ENCODE peak calls at places on chromosome 4, in four cellular contexts. G is GM13977, K is cardiac fibroblast, J is dorsolateral prefrontal cortex. R is an unnamed sample.
A peak's percentile ranks its signal among the peaks of the same experiment; 100 is the strongest.

GRCh38 chr4:101345271-101345595 is 2.1 kb downstream of the PPP3CA start:
- DNase-seq in G (peak; percentile 48), K (peak; percentile 60), J (no peak), R (no peak)

GRCh38 chr4:109432676-109433075 is 939 bp upstream of the SEC24B start:
- DNase-seq in G (no peak), K (peak; percentile 84), J (no peak), R (no peak)

GRCh38 chr4:184824081-184824775 is 1.5 kb downstream of the ACSL1 start:
- DNase-seq in G (peak; percentile 60), K (peak; percentile 38), J (no peak), R (no peak)

GRCh38 chr4:576245-576821 is at the start of gene TMEM271:
- DNase-seq in G (no peak), K (no peak), J (no peak), R (no peak)

GRCh38 chr4:81595798-81596610 is 124.3 kb upstream of the RASGEF1B start:
- DNase-seq in G (no peak), K (no peak), J (no peak), R (no peak)

GRCh38 chr4:182778222-182778982 is 138.8 kb downstream of the DCTD start:
- DNase-seq in G (no peak), K (no peak), J (no peak), R (no peak)

GRCh38 chr4:77308843-77309242 is 151.8 kb downstream of the CCNG2 start:
- DNase-seq in G (peak; percentile 60), K (peak; percentile 46), J (no peak), R (no peak)

GRCh38 chr4:3385719-3386440 is 55.9 kb upstream of the HGFAC start:
- DNase-seq in G (no peak), K (no peak), J (no peak), R (no peak)

GRCh38 chr4:125352521-125352920 is 37.8 kb downstream of the FAT4 start:
- DNase-seq in G (no peak), K (no peak), J (no peak), R (no peak)

GRCh38 chr4:87193958-87194675 is 26.3 kb downstream of the KLHL8 start:
- DNase-seq in G (no peak), K (no peak), J (no peak), R (no peak)

GRCh38 chr4:67087897-67088296 is 457.4 kb downstream of the CENPC start:
- DNase-seq in G (peak; percentile 9), K (peak; percentile 34), J (no peak), R (no peak)

GRCh38 chr4:188275686-188276085 is 136.4 kb downstream of the TRIML1 start:
- DNase-seq in G (no peak), K (no peak), J (no peak), R (no peak)

GRCh38 chr4:41933997-41934812 is 1.0 kb upstream of the TMEM33 start:
- DNase-seq in G (no peak), K (no peak), J (no peak), R (no peak)

GRCh38 chr4:36088542-36088941 is 155.8 kb downstream of the ARAP2 start:
- DNase-seq in G (no peak), K (no peak), J (no peak), R (no peak)

GRCh38 chr4:6346373-6347110 is 76.9 kb downstream of the WFS1 start:
- DNase-seq in G (no peak), K (no peak), J (peak; percentile 66), R (no peak)

GRCh38 chr4:72564184-72564583 is 4.8 kb downstream of the ADAMTS3 start:
- DNase-seq in G (no peak), K (peak; percentile 73), J (no peak), R (no peak)

GRCh38 chr4:76984127-76984526 is 34.6 kb downstream of the SEPTIN11 start:
- DNase-seq in G (peak; percentile 34), K (peak; percentile 77), J (no peak), R (no peak)

GRCh38 chr4:144905286-144905685 is 192.7 kb downstream of the ANAPC10 start:
- DNase-seq in G (no peak), K (no peak), J (no peak), R (no peak)

GRCh38 chr4:182937268-182938208 is 20.4 kb upstream of the DCTD start:
- DNase-seq in G (no peak), K (no peak), J (no peak), R (no peak)

GRCh38 chr4:78940752-78941151 is 1.5 kb upstream of the PAQR3 start:
- DNase-seq in G (peak; percentile 15), K (no peak), J (no peak), R (no peak)

GRCh38 chr4:76341063-76341462 is 34.5 kb downstream of the STBD1 start:
- DNase-seq in G (no peak), K (peak; percentile 74), J (no peak), R (no peak)

GRCh38 chr4:55865228-55865806 is 11.9 kb downstream of the EXOC1 start:
- DNase-seq in G (no peak), K (peak; percentile 80), J (no peak), R (no peak)

GRCh38 chr4:38672247-38673071 is 8.5 kb downstream of the KLF3 start:
- DNase-seq in G (no peak), K (no peak), J (no peak), R (no peak)

GRCh38 chr4:186225848-186226247 is 1.5 kb upstream of the KLKB1 start:
- DNase-seq in G (no peak), K (no peak), J (no peak), R (no peak)

GRCh38 chr4:155548173-155548572 is 118.5 kb upstream of the GUCY1A1 start:
- DNase-seq in G (no peak), K (no peak), J (no peak), R (no peak)

GRCh38 chr4:65287071-65287470 is 383.2 kb downstream of the EPHA5 start:
- DNase-seq in G (no peak), K (no peak), J (no peak), R (no peak)

GRCh38 chr4:98566491-98567008 is 91.9 kb downstream of the TSPAN5 start:
- DNase-seq in G (no peak), K (peak; percentile 42), J (peak; percentile 77), R (no peak)

GRCh38 chr4:52196606-52197130 is 145.6 kb downstream of the SPATA18 start:
- DNase-seq in G (no peak), K (no peak), J (no peak), R (no peak)

GRCh38 chr4:92263010-92263409 is 40.8 kb upstream of the GRID2 start:
- DNase-seq in G (no peak), K (no peak), J (no peak), R (no peak)

GRCh38 chr4:156832886-156833285 is 138.7 kb downstream of the PDGFC start:
- DNase-seq in G (no peak), K (peak; percentile 24), J (no peak), R (no peak)

GRCh38 chr4:108031427-108032083 is 41.9 kb downstream of the HADH start:
- DNase-seq in G (no peak), K (peak; percentile 44), J (no peak), R (no peak)
- TF ChIP-seq CTCF in G (no peak), K (no peak), J (no peak), R (no peak)

GRCh38 chr4:19888587-19888986 is 363.1 kb upstream of the SLIT2 start:
- DNase-seq in G (no peak), K (no peak), J (no peak), R (no peak)
- TF ChIP-seq CTCF in G (no peak), K (no peak), J (no peak), R (no peak)

GRCh38 chr4:163263601-163264000 is 68.8 kb downstream of the NPY1R start:
- DNase-seq in G (no peak), K (no peak), J (peak; percentile 19), R (no peak)
- TF ChIP-seq CTCF in G (no peak), K (no peak), J (no peak), R (no peak)

GRCh38 chr4:148151797-148152196 is 290.4 kb downstream of the NR3C2 start:
- DNase-seq in G (no peak), K (no peak), J (no peak), R (no peak)

GRCh38 chr4:148152868-148153630 is 289.2 kb downstream of the NR3C2 start:
- DNase-seq in G (no peak), K (no peak), J (no peak), R (no peak)

GRCh38 chr4:148154769-148155168 is 287.4 kb downstream of the NR3C2 start:
- DNase-seq in G (no peak), K (no peak), J (no peak), R (no peak)
- TF ChIP-seq CTCF in G (no peak), K (no peak), J (no peak), R (no peak)

DNA sequence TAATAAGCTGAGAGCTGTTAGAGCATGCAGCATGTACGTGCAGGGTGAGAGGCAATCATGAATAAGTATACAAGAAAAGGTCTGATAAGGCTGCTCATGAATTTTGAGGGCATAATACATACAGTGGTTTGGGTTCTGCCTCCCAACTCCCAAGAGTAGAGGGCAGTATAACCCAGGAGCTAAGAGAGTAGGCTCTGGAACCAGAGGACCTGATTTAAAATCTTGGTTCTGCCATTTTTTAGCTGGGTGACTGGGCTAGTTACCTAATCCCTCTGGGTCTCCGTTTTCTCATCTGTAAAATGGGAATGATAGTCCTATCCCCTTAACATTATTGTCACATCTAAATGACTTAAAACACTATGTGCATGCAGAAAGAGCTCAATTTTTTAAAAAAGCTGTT is 85.3 kb downstream of the LNX1 start:
- DNase-seq in G (no peak), K (peak; percentile 45), J (no peak), R (no peak)
- TF ChIP-seq CTCF in G (no peak), K (peak; percentile 27), J (no peak), R (no peak)

GRCh38 chr4:104064650-104065577 is 345.1 kb upstream of the TACR3 start:
- DNase-seq in G (peak; percentile 13), K (peak; percentile 28), J (peak; percentile 64), R (peak; percentile 25)
- TF ChIP-seq CTCF in G (peak; percentile 60), K (peak; percentile 19), J (peak; percentile 85), R (peak; percentile 83)

GRCh38 chr4:118848242-118848641 is 12.3 kb upstream of the SEC24D start:
- DNase-seq in G (no peak), K (no peak), J (no peak), R (no peak)

GRCh38 chr4:118850813-118851173 is 14.9 kb upstream of the SEC24D start:
- DNase-seq in G (no peak), K (no peak), J (no peak), R (no peak)

GRCh38 chr4:118849867-118850812 is 14.2 kb upstream of the SEC24D start:
- DNase-seq in G (no peak), K (peak; percentile 32), J (no peak), R (no peak)

GRCh38 chr4:118846981-118847380 is 11.1 kb upstream of the SEC24D start:
- DNase-seq in G (no peak), K (no peak), J (no peak), R (no peak)

DNA sequence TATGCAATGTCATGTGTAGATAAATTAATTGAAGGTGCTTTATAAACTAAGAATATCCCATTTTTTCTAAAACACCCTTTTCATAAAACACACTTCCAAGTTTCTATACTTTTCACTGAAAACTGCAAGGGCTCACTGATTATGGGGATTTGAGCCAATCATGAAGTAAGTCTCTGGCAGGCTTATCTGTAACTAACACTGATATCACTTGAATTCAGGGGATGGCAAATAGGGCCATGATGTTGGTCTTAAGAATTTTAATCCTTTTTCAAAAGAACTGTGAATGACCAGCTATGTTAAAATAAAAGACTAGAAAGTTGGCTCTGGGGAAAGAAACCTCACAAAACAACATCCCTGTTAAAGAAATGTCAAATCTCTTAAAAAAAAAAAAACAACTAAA is 13.0 kb upstream of the SEC24D start:
- DNase-seq in G (no peak), K (no peak), J (no peak), R (no peak)
- TF ChIP-seq CTCF in G (no peak), K (no peak), J (no peak), R (no peak)

R was measured in progenitor cell of endocrine pancreas.